ENCODE peak calls at places on chromosomes 3 and 15, in four cellular contexts. S, L, X and J are unnamed samples.

GRCh38 chr3:8451696-8452095 is 49.9 kb upstream of the LMCD1 start:
- DNase-seq in L (no peak), S (no peak), X (no peak), J (no peak)

GRCh38 chr3:168116279-168116678 is 20.6 kb upstream of the GOLIM4 start:
- DNase-seq in S (peak), L (no peak), X (no peak), J (no peak)

GRCh38 chr3:197367081-197367780 is 68.8 kb upstream of the DLG1 start:
- DNase-seq in L (no peak), X (peak), S (no peak), J (no peak)

GRCh38 chr3:60917136-60917535 is 334.1 kb downstream of the FHIT start:
- DNase-seq in X (no peak), S (no peak), L (no peak), J (no peak)

GRCh38 chr3:52873433-52874159 is 23.8 kb downstream of the STIMATE start:
- DNase-seq in L (no peak), S (peak), X (no peak), J (no peak)

GRCh38 chr15:50744601-50745000 is 20.9 kb downstream of the SPPL2A start:
- DNase-seq in X (no peak), S (no peak), L (no peak), J (no peak)

GRCh38 chr3:28244471-28244870 is 3.1 kb downstream of the CMC1 start:
- DNase-seq in X (no peak), S (no peak), L (no peak), J (no peak)

GRCh38 chr15:60228096-60228495 is 169.7 kb downstream of the ANXA2 start:
- DNase-seq in X (no peak), L (no peak), S (no peak), J (no peak)

GRCh38 chr3:182259579-182259978 is 533.7 kb upstream of the ATP11B start:
- DNase-seq in S (no peak), L (no peak), X (no peak), J (no peak)

GRCh38 chr3:46829699-46830208 is 33.5 kb downstream of the MYL3 start:
- DNase-seq in L (peak), X (no peak), S (no peak), J (no peak)

GRCh38 chr3:76365284-76365683 is 579.9 kb upstream of the ZNF717 start:
- DNase-seq in X (no peak), L (no peak), S (no peak), J (no peak)

GRCh38 chr15:42918047-42918446 is 2.5 kb downstream of the TTBK2 start:
- DNase-seq in S (no peak), X (no peak), L (no peak), J (no peak)

GRCh38 chr3:37040231-37040630 is 46.9 kb downstream of the MLH1 start:
- DNase-seq in X (no peak), L (no peak), S (no peak), J (no peak)

GRCh38 chr15:78007965-78008886 is 69.3 kb downstream of the TBC1D2B start:
- DNase-seq in L (no peak), S (no peak), X (no peak), J (no peak)

GRCh38 chr3:46112984-46113383 is 85.7 kb upstream of the XCR1 start:
- DNase-seq in X (no peak), L (no peak), S (no peak), J (no peak)

GRCh38 chr15:79644091-79644490 is 212.0 kb downstream of the MINAR1 start:
- DNase-seq in X (no peak), L (no peak), S (no peak), J (no peak)

GRCh38 chr3:151445283-151446001 is 15.4 kb downstream of the IGSF10 start:
- DNase-seq in X (no peak), L (no peak), S (no peak), J (no peak)

GRCh38 chr15:70741107-70741511 is 22.2 kb downstream of the UACA start:
- DNase-seq in X (peak), L (no peak), S (no peak), J (peak)

GRCh38 chr3:10299175-10299574 is 6.4 kb upstream of the GHRL start:
- DNase-seq in S (no peak), L (no peak), X (no peak), J (no peak)

GRCh38 chr3:44402548-44402947 is 64.0 kb downstream of the TCAIM start:
- DNase-seq in X (no peak), L (no peak), S (no peak), J (no peak)

GRCh38 chr3:43926073-43926472 is 235.3 kb downstream of the ABHD5 start:
- DNase-seq in X (no peak), L (no peak), S (no peak), J (no peak)

GRCh38 chr15:86611392-86612040 is 531.8 kb downstream of the AGBL1 start:
- DNase-seq in X (no peak), S (no peak), L (no peak), J (no peak)

GRCh38 chr3:39118079-39118478 is 10.6 kb downstream of the TTC21A start:
- DNase-seq in L (no peak), X (no peak), S (no peak), J (no peak)

GRCh38 chr15:24772709-24773373 is 97.3 kb downstream of the NPAP1 start:
- DNase-seq in X (peak), S (peak), L (no peak), J (no peak)

GRCh38 chr3:127168271-127168670 is 24.7 kb upstream of the PRR23E start:
- DNase-seq in L (no peak), S (no peak), X (no peak), J (no peak)
- TF ChIP-seq FOXM1 in L (no peak), S (no peak), X (no peak), J (no peak)

DNA sequence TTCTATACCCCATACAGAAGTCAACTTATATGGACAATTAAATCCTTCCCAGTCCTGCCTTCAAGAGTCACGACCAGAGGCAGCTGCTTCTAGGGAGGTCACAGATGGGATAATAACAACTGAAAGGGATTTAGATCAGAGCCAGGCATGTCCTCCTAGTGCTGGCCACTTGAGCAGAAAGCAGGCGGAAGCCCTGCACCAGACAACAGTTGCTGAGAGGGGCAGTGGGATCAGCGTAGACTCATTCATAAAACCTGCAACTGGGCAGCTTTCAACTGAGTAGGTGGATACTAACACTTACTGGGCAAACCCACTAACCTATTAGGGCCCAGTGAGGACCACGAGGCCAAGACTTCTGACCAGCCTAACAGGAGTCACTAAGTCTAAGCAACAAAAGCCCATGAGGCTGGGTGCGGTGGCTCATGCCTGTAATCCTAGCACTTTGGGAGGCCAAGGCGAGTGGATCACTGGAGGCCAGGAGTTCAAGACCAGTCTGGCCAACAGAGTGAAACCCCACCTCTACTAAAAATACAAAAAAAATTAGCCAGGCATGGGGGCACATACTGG is 67.0 kb downstream of the DAPK2 start:
- DNase-seq in X (no peak), S (no peak), L (no peak), J (no peak)
- TF ChIP-seq FOXK2 in X (no peak), S (no peak), L (no peak), J (no peak)

DNA sequence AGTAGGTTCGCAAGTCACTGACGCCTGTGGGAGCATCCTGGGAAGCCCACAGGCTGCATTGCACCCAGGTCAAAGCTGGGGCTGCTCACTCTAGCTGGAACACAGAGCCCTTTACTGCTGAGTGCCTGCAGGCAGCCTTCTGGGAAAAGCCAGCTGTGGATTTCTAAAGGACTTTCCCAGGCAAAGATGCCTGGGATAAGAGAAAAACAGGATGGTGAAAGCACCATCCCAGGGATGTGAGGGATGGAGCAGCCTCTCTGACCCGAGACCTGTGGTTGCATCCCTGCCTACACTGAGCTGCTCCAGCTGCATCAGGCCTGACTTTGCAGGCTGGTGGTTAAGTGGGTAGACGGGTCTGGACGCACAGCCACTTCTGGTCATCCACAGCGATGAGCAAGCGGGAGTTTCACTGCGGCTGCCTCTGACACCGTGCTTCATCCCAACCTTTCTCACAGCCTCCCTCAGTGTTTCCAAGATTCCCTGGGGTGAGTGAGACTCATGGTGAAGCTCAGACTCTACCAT is 52.5 kb upstream of the AMOTL2 start:
- DNase-seq in X (no peak), L (no peak), S (no peak), J (no peak)
- TF ChIP-seq BHLHE40 in X (no peak), L (no peak), S (no peak), J (no peak)

GRCh38 chr3:171825222-171825828 is 15.0 kb upstream of the PLD1 start:
- DNase-seq in L (no peak), X (peak), S (no peak), J (no peak)
- TF ChIP-seq FOXM1 in L (no peak), X (no peak), S (no peak), J (no peak)

DNA sequence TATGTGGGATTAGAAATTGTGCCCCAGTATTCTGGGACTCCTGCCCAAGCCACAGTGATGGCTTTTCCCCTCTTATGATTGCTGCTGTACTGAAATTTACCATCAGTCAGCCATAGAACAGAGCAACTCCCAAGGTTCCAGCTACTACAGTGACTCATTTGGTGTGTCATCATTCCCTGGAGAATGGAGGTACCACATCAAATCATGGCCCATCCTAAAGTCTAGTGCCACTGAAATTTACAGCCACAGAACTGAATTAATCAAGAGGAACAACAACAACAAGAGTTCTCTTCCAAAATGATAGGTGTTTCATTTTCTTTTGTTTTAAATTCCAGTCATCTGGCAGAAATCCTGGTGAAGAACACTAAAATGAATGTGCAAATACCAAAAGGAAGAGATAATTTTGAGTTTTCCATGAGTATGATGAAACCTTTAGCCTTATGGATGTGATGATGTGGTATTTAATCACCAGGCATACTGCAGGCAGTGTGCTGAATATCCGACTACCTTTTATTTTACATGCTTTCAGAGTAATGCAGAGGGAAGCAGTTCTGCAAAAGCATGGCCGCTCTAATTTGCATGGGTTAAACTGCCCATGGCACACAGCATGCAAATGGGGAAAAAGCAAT is 75.6 kb upstream of the SLC2A2 start:
- DNase-seq in L (no peak), X (no peak), S (no peak), J (no peak)
- TF ChIP-seq FOXK2 in L (no peak), X (no peak), S (no peak), J (no peak)

DNA sequence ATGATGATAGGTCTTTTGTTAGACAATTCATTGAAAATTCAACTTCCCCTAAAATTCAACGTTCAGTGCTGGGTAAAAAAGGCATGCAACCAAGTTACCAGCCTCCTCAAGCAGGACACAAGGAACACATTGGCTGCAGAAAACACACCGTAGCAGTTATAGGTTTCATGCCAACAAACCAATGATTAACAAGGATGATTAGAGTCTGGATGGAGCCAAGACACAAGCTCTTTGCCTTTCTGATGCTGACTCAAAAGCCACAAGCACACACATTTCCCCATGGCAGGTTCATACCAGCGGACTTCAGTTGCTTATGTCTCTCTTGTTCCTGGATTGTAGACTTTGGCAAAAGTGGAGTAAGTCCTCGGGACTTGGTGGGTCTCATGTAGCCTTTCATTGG is 105.8 kb downstream of the DHX30 start:
- DNase-seq in S (no peak), L (no peak), X (no peak), J (no peak)
- TF ChIP-seq BHLHE40 in S (no peak), L (no peak), X (no peak), J (no peak)

DNA sequence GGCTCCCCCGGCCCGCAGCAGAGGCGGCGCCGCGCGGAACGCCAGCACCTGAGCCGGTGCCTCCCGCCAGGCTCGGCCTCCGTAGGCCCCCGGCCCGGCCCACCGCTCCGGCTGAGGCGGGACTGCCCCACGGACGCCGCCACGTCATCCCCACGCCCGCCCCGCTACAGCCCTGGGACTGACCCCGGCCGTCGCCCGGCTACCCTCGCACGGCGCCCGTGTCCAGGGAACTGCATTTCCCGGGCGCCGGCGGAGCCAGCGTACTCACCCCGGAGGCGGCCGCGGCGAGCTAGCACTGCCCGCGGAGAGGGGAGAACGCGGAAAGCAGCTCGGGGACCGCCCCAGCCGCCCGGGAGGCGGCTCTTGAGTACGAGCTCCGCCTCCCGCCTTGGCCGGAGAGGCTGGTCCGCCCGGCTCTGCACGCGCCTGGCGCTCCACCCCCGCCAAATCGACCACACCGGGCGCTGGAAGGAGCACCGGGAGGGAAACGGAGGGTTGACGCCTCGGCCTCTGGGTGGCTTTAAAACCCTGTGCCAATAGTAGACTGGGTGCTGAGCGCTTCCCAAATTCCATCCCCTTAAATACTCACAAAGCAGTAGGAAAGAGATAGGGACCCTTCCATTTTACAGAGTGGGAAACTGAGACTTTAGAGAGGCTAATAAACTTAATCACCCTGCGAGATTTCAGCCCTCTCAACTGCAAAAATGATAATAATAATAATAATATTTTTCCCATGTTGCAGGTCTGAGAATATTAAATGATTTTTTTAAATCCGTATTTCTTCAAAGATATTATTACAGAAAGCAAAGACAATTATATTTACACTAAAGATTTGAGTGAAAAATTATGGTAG is at the start of gene B4GALT4:
- DNase-seq in X (peak), L (no peak), S (peak), J (peak)
- TF ChIP-seq FOXM1 in X (no peak), L (no peak), S (no peak), J (no peak)

DNA sequence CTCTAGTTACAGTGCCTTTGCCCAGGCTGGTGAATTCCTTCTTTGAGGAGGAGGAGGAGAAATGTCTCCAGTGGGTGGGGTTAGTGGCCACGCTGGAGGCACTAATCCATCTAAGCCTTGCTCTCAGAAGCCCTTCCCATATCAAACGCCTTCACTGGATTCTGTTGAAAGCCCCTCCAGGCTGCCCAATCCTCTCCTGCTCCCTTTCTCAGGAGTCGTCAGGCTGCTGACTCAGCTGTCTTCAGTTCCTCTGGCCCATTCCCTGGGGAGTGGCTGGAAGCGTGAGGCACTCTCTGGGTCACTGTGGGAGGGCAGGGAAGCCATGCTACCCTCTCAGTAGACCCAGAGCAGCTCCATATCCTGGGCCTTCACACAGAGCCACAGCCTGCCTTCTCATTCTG is 2.7 kb downstream of the AP2M1 start:
- DNase-seq in X (no peak), L (no peak), S (no peak), J (no peak)
- TF ChIP-seq FOXK2 in X (no peak), L (no peak), S (no peak), J (no peak)

GRCh38 chr3:107430214-107431047 is 53.2 kb downstream of the CCDC54 start:
- DNase-seq in X (no peak), L (no peak), S (no peak), J (no peak)

GRCh38 chr3:107431048-107431297 is 53.7 kb downstream of the CCDC54 start:
- DNase-seq in S (no peak), X (no peak), L (no peak), J (no peak)

GRCh38 chr3:107432646-107433045 is 55.4 kb downstream of the CCDC54 start:
- DNase-seq in L (no peak), X (no peak), S (no peak), J (no peak)

GRCh38 chr3:107431298-107432012 is 54.2 kb downstream of the CCDC54 start:
- DNase-seq in L (no peak), S (peak), X (no peak), J (peak)

GRCh38 chr3:107432013-107432515 is 54.8 kb downstream of the CCDC54 start:
- DNase-seq in L (no peak), S (no peak), X (no peak), J (no peak)
- TF ChIP-seq BHLHE40 in L (no peak), S (no peak), X (no peak), J (no peak)

DNA sequence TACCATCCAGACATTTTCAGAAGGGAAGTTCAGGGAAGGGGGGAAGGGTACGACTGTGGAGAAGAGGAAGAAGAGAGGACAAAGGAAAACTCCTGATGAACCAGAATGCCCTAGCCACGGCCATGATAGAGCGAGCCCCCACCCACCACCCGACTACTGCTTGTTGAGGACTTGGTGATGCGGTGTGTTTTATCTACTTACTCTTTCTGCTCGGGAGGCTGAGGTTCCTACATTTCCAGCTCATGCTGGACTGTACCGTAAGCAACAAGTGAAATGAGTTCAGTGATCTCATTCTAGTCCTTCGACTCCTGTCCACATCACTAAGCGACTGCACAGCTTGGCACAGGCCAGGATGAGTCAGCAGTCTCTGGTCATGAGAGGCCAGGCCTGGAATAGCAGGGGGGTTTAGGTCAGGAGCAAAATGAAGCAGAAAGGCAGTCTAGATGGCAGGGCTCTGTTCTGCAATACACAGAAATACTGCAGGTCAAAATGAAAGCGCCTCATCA is 330.9 kb downstream of the TIGIT start:
- DNase-seq in S (no peak), L (no peak), X (peak), J (peak)
- TF ChIP-seq FOXM1 in S (no peak), L (no peak), X (no peak), J (no peak)